ENCODE peak calls at places on chromosomes 16 and 17, in six cellular contexts. One of them, this sample, is unnamed. For H3K4me1, the result is how much of the 10 kb centered on the place peaks cover.

GRCh38 chr16:74111583-74111982 is 185.0 kb upstream of the PSMD7 start:
- DNase-seq in vagina: no peak
- DNase-seq in breast epithelium: no peak
- DNase-seq in HCT116: no peak
- DNase-seq in esophagus squamous epithelium: no peak
- DNase-seq in esophagus muscularis mucosa: no peak
- DNase-seq in this sample: no peak

GRCh38 chr16:64397042-64397441 is 724.8 kb downstream of the CDH11 start:
- DNase-seq in esophagus squamous epithelium: no peak
- DNase-seq in vagina: no peak
- DNase-seq in esophagus muscularis mucosa: no peak
- DNase-seq in HCT116: no peak
- DNase-seq in breast epithelium: no peak
- DNase-seq in this sample: no peak

GRCh38 chr17:61337247-61337812 is 62.3 kb upstream of the TBX2 start:
- DNase-seq in HCT116: no peak
- DNase-seq in esophagus squamous epithelium: no peak
- DNase-seq in vagina: no peak
- DNase-seq in esophagus muscularis mucosa: no peak
- DNase-seq in breast epithelium: no peak
- DNase-seq in this sample: peak

GRCh38 chr17:72361892-72362291 is 241.1 kb downstream of the SOX9 start:
- DNase-seq in HCT116: no peak
- DNase-seq in breast epithelium: no peak
- DNase-seq in vagina: no peak
- DNase-seq in esophagus squamous epithelium: no peak
- DNase-seq in esophagus muscularis mucosa: no peak
- DNase-seq in this sample: no peak

GRCh38 chr16:5560084-5560483 is 462.5 kb upstream of the EEF2KMT start:
- DNase-seq in esophagus muscularis mucosa: no peak
- DNase-seq in esophagus squamous epithelium: no peak
- DNase-seq in breast epithelium: no peak
- DNase-seq in vagina: no peak
- DNase-seq in HCT116: peak
- DNase-seq in this sample: no peak

GRCh38 chr17:82720204-82720603 is 3.7 kb downstream of the FN3KRP start:
- DNase-seq in esophagus muscularis mucosa: no peak
- DNase-seq in breast epithelium: no peak
- DNase-seq in HCT116: no peak
- DNase-seq in esophagus squamous epithelium: no peak
- DNase-seq in vagina: no peak
- DNase-seq in this sample: no peak

GRCh38 chr17:59327891-59328290 is 3.6 kb upstream of the YPEL2 start:
- DNase-seq in vagina: no peak
- DNase-seq in breast epithelium: no peak
- DNase-seq in HCT116: no peak
- DNase-seq in esophagus squamous epithelium: no peak
- DNase-seq in esophagus muscularis mucosa: no peak
- DNase-seq in this sample: no peak

GRCh38 chr16:2799852-2800226 is 1.6 kb downstream of the PRSS41 start:
- DNase-seq in esophagus squamous epithelium: no peak
- DNase-seq in breast epithelium: no peak
- DNase-seq in esophagus muscularis mucosa: no peak
- DNase-seq in HCT116: no peak
- DNase-seq in vagina: no peak
- DNase-seq in this sample: no peak

GRCh38 chr17:64216385-64217248 is 46.4 kb downstream of the TEX2 start:
- DNase-seq in esophagus squamous epithelium: no peak
- DNase-seq in esophagus muscularis mucosa: no peak
- DNase-seq in HCT116: no peak
- DNase-seq in vagina: no peak
- DNase-seq in breast epithelium: no peak
- DNase-seq in this sample: peak

GRCh38 chr16:74101390-74101789 is 195.2 kb upstream of the PSMD7 start:
- DNase-seq in breast epithelium: no peak
- DNase-seq in vagina: no peak
- DNase-seq in HCT116: no peak
- DNase-seq in esophagus muscularis mucosa: no peak
- DNase-seq in esophagus squamous epithelium: no peak
- DNase-seq in this sample: no peak

GRCh38 chr16:86072328-86073102 is 173.6 kb downstream of the IRF8 start:
- DNase-seq in breast epithelium: no peak
- DNase-seq in HCT116: peak
- DNase-seq in esophagus squamous epithelium: no peak
- DNase-seq in vagina: no peak
- DNase-seq in esophagus muscularis mucosa: no peak
- DNase-seq in this sample: peak

GRCh38 chr17:51372345-51373004 is 112.1 kb downstream of the UTP18 start:
- DNase-seq in esophagus squamous epithelium: no peak
- DNase-seq in esophagus muscularis mucosa: no peak
- DNase-seq in breast epithelium: no peak
- DNase-seq in HCT116: peak
- DNase-seq in vagina: no peak
- DNase-seq in this sample: no peak

GRCh38 chr17:54899201-54899600 is 1.5 kb upstream of the TOM1L1 start:
- DNase-seq in breast epithelium: no peak
- DNase-seq in esophagus muscularis mucosa: no peak
- DNase-seq in HCT116: no peak
- DNase-seq in vagina: no peak
- DNase-seq in esophagus squamous epithelium: no peak
- DNase-seq in this sample: no peak

GRCh38 chr16:8661703-8662102 is 12.7 kb upstream of the ABAT start:
- DNase-seq in esophagus muscularis mucosa: no peak
- DNase-seq in esophagus squamous epithelium: no peak
- DNase-seq in breast epithelium: no peak
- DNase-seq in vagina: no peak
- DNase-seq in HCT116: no peak
- DNase-seq in this sample: no peak

GRCh38 chr17:80922580-80923160 is 69.0 kb upstream of the CHMP6 start:
- DNase-seq in HCT116: no peak
- DNase-seq in esophagus muscularis mucosa: no peak
- DNase-seq in esophagus squamous epithelium: no peak
- DNase-seq in breast epithelium: no peak
- DNase-seq in vagina: no peak
- DNase-seq in this sample: no peak

GRCh38 chr16:89670496-89671431 is 13.1 kb downstream of the SPATA33 start:
- DNase-seq in esophagus muscularis mucosa: no peak
- DNase-seq in breast epithelium: no peak
- DNase-seq in vagina: no peak
- DNase-seq in esophagus squamous epithelium: no peak
- DNase-seq in HCT116: no peak
- DNase-seq in this sample: no peak

GRCh38 chr16:17369441-17369951 is 101.3 kb downstream of the XYLT1 start:
- DNase-seq in vagina: no peak
- DNase-seq in breast epithelium: no peak
- DNase-seq in esophagus squamous epithelium: peak
- DNase-seq in esophagus muscularis mucosa: no peak
- DNase-seq in HCT116: no peak
- DNase-seq in this sample: no peak

GRCh38 chr16:11131706-11132105 is 124.3 kb downstream of the SOCS1 start:
- DNase-seq in esophagus squamous epithelium: no peak
- DNase-seq in HCT116: no peak
- DNase-seq in vagina: no peak
- DNase-seq in breast epithelium: no peak
- DNase-seq in esophagus muscularis mucosa: no peak
- DNase-seq in this sample: peak

GRCh38 chr16:67158637-67159600 is 790 bp downstream of the TRADD start:
- DNase-seq in breast epithelium: no peak
- DNase-seq in vagina: no peak
- DNase-seq in esophagus muscularis mucosa: no peak
- DNase-seq in esophagus squamous epithelium: no peak
- DNase-seq in HCT116: no peak
- DNase-seq in this sample: no peak

GRCh38 chr17:42819939-42820535 is 4.0 kb downstream of the BECN1 start:
- DNase-seq in breast epithelium: no peak
- DNase-seq in esophagus squamous epithelium: no peak
- DNase-seq in esophagus muscularis mucosa: no peak
- DNase-seq in vagina: no peak
- DNase-seq in HCT116: peak
- DNase-seq in this sample: no peak

GRCh38 chr16:49811630-49812334 is 44.1 kb downstream of the ZNF423 start:
- DNase-seq in esophagus squamous epithelium: no peak
- DNase-seq in vagina: no peak
- DNase-seq in breast epithelium: no peak
- DNase-seq in HCT116: no peak
- DNase-seq in esophagus muscularis mucosa: no peak
- DNase-seq in this sample: no peak

DNA sequence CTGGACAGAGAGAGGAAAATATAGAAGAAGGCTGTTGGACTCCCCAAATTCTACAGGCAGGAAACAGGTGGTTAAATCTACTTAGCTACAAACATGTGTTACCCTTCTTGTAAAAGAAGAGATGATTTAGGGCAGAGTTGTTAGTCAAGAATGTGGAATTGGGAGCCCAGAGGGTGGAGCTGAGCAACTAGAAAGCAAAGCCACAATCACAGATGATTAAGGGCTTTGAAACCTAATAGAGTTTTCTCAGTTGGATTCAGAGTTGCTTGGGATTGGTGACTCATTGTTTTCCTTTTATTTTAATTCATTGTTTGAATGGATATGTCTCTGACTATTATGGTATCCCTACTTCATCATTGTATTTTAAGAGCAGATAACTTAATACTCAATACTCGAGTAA is 6.2 kb downstream of the ACSM5 start:
- DNase-seq in esophagus muscularis mucosa: no peak
- DNase-seq in esophagus squamous epithelium: no peak
- DNase-seq in breast epithelium: no peak
- DNase-seq in HCT116: no peak
- DNase-seq in vagina: no peak
- DNase-seq in this sample: no peak
- H3K4me1 ChIP-seq in esophagus muscularis mucosa: under half
- H3K4me1 ChIP-seq in esophagus squamous epithelium: under half
- H3K4me1 ChIP-seq in breast epithelium: under half
- H3K4me1 ChIP-seq in HCT116: under half
- H3K4me1 ChIP-seq in vagina: under half
- H3K4me1 ChIP-seq in this sample: under half

DNA sequence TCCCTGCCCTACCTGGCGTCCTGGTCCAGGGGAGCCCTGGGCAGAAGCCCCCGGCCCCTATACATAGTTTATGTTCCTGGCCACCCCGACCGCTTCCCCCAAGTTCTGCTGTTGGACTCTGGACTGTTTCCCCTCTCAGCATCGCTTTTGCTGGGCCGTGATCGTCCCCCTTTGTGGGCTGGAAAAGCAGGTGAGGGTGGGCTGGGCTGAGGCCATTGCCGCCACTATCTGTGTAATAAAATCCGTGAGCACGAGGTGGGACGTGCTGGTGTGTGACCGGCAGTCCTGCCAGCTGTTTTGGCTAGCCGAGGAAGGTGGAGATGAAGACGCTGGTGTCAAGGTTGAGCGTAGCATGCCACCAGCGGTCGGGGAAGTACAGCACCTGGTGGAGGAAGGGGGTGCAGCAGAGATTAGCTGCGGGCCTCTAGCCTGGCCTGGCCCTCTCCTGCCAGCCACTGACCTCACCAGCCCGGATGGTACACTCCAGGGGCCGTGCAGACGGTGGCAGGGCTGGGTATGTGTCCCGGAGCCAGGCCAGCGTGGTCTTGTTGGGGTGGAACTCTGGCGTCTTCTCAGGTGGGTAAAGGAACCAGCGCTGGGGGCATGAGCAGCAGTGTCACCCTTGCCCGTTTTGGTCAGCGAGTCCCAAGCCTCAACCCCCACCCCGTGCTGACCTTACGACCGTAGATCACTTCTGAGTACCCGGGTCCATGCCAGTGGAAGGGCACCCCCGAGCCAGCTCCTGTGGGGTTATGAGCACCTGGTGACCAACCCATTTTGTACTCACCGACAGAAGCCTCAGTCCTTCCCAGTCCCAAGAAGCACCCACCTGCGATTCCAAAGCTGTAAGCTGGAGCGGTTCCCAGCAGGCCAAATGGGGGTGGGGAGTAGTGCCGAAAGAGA is 1.4 kb downstream of the JMJD8 start:
- DNase-seq in breast epithelium: no peak
- DNase-seq in esophagus squamous epithelium: no peak
- DNase-seq in vagina: no peak
- DNase-seq in esophagus muscularis mucosa: no peak
- DNase-seq in HCT116: no peak
- DNase-seq in this sample: no peak
- TF ChIP-seq POLR2A in breast epithelium: no peak
- TF ChIP-seq POLR2A in esophagus squamous epithelium: no peak
- TF ChIP-seq POLR2A in vagina: no peak
- TF ChIP-seq POLR2A in esophagus muscularis mucosa: no peak
- TF ChIP-seq POLR2A in HCT116: no peak
- TF ChIP-seq POLR2A in this sample: no peak

GRCh38 chr17:78726471-78727010 is 55.5 kb downstream of the CYTH1 start:
- DNase-seq in HCT116: no peak
- DNase-seq in esophagus squamous epithelium: no peak
- DNase-seq in breast epithelium: no peak
- DNase-seq in esophagus muscularis mucosa: no peak
- DNase-seq in vagina: no peak
- DNase-seq in this sample: no peak
- H3K4me1 ChIP-seq in HCT116: under half
- H3K4me1 ChIP-seq in esophagus squamous epithelium: under half
- H3K4me1 ChIP-seq in breast epithelium: under half
- H3K4me1 ChIP-seq in esophagus muscularis mucosa: under half
- H3K4me1 ChIP-seq in vagina: under half
- H3K4me1 ChIP-seq in this sample: under half

DNA sequence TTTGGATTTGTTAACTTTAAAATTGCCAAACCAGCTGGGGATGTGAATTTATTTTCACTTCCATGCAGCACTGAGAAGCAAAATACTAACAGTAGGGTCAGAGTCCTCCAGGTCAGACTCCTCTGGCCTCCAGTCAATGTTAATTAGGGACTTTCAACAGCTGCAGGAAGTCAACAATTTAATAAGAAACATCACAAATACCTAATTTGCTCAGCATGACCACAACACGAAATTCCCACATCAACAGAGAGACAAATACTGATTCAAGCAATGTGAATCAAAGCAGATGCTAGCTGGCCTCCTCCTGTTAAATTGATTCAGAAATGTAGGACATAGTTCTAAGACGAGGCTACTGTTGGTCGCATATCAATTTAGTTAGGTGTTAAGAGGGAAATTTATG is 111.7 kb downstream of the ABCA8 start:
- DNase-seq in vagina: no peak
- DNase-seq in esophagus muscularis mucosa: no peak
- DNase-seq in HCT116: no peak
- DNase-seq in esophagus squamous epithelium: no peak
- DNase-seq in breast epithelium: no peak
- DNase-seq in this sample: no peak
- TF ChIP-seq POLR2A in vagina: no peak
- TF ChIP-seq POLR2A in esophagus muscularis mucosa: no peak
- TF ChIP-seq POLR2A in HCT116: no peak
- TF ChIP-seq POLR2A in esophagus squamous epithelium: no peak
- TF ChIP-seq POLR2A in breast epithelium: no peak
- TF ChIP-seq POLR2A in this sample: no peak